ENCODE peak calls at places on chromosomes 13 and 19, in four cellular contexts. One of them, this sample, is unnamed.

GRCh38 chr19:13460045-13460444 is 46.2 kb downstream of the CACNA1A start:
- DNase-seq in stimulated activated effector memory CD8-positive, alpha-beta T cell treated with anti-CD3 and anti-CD28 coated beads, Interleukin-12 subunit alpha, Interleukin-12 subunit beta, amount 100 ng/mL, for 72 hours: no peak
- DNase-seq in aorta: no peak
- DNase-seq in T-helper 1 cell: no peak
- DNase-seq in this sample: no peak

GRCh38 chr19:53868892-53869804 is 1.5 kb downstream of the MYADM start:
- DNase-seq in stimulated activated effector memory CD8-positive, alpha-beta T cell treated with anti-CD3 and anti-CD28 coated beads, Interleukin-12 subunit alpha, Interleukin-12 subunit beta, amount 100 ng/mL, for 72 hours: peak; percentile 92
- DNase-seq in aorta: peak; percentile 97
- DNase-seq in T-helper 1 cell: peak; percentile 85
- DNase-seq in this sample: peak; percentile 89

GRCh38 chr13:44816701-44817684 is 172.3 kb downstream of the NUFIP1 start:
- DNase-seq in stimulated activated effector memory CD8-positive, alpha-beta T cell treated with anti-CD3 and anti-CD28 coated beads, Interleukin-12 subunit alpha, Interleukin-12 subunit beta, amount 100 ng/mL, for 72 hours: no peak
- DNase-seq in aorta: no peak
- DNase-seq in T-helper 1 cell: no peak
- DNase-seq in this sample: no peak

GRCh38 chr13:112056739-112057433 is 10.1 kb upstream of the SOX1 start:
- DNase-seq in stimulated activated effector memory CD8-positive, alpha-beta T cell treated with anti-CD3 and anti-CD28 coated beads, Interleukin-12 subunit alpha, Interleukin-12 subunit beta, amount 100 ng/mL, for 72 hours: no peak
- DNase-seq in aorta: no peak
- DNase-seq in T-helper 1 cell: no peak
- DNase-seq in this sample: no peak

GRCh38 chr13:30396434-30397075 is 25.7 kb upstream of the UBE2L5 start:
- DNase-seq in stimulated activated effector memory CD8-positive, alpha-beta T cell treated with anti-CD3 and anti-CD28 coated beads, Interleukin-12 subunit alpha, Interleukin-12 subunit beta, amount 100 ng/mL, for 72 hours: no peak
- DNase-seq in aorta: no peak
- DNase-seq in T-helper 1 cell: no peak
- DNase-seq in this sample: no peak

GRCh38 chr13:49690133-49690989 is 925 bp downstream of the EBPL start:
- DNase-seq in stimulated activated effector memory CD8-positive, alpha-beta T cell treated with anti-CD3 and anti-CD28 coated beads, Interleukin-12 subunit alpha, Interleukin-12 subunit beta, amount 100 ng/mL, for 72 hours: no peak
- DNase-seq in aorta: no peak
- DNase-seq in T-helper 1 cell: no peak
- DNase-seq in this sample: no peak

GRCh38 chr19:23978068-23978467 is 63.4 kb downstream of the ZNF726 start:
- DNase-seq in stimulated activated effector memory CD8-positive, alpha-beta T cell treated with anti-CD3 and anti-CD28 coated beads, Interleukin-12 subunit alpha, Interleukin-12 subunit beta, amount 100 ng/mL, for 72 hours: no peak
- DNase-seq in aorta: no peak
- DNase-seq in T-helper 1 cell: no peak
- DNase-seq in this sample: no peak

GRCh38 chr13:107462501-107462900 is 752.8 kb downstream of the LIG4 start:
- DNase-seq in stimulated activated effector memory CD8-positive, alpha-beta T cell treated with anti-CD3 and anti-CD28 coated beads, Interleukin-12 subunit alpha, Interleukin-12 subunit beta, amount 100 ng/mL, for 72 hours: no peak
- DNase-seq in aorta: no peak
- DNase-seq in T-helper 1 cell: no peak
- DNase-seq in this sample: no peak

GRCh38 chr13:54415753-54416366 is 1387.2 kb downstream of the OLFM4 start:
- DNase-seq in stimulated activated effector memory CD8-positive, alpha-beta T cell treated with anti-CD3 and anti-CD28 coated beads, Interleukin-12 subunit alpha, Interleukin-12 subunit beta, amount 100 ng/mL, for 72 hours: no peak
- DNase-seq in aorta: no peak
- DNase-seq in T-helper 1 cell: no peak
- DNase-seq in this sample: no peak

GRCh38 chr19:31066385-31066784 is 282.9 kb downstream of the TSHZ3 start:
- DNase-seq in stimulated activated effector memory CD8-positive, alpha-beta T cell treated with anti-CD3 and anti-CD28 coated beads, Interleukin-12 subunit alpha, Interleukin-12 subunit beta, amount 100 ng/mL, for 72 hours: no peak
- DNase-seq in aorta: no peak
- DNase-seq in T-helper 1 cell: no peak
- DNase-seq in this sample: no peak

GRCh38 chr19:52963229-52963760 is 614 bp upstream of the ZNF816 start:
- DNase-seq in stimulated activated effector memory CD8-positive, alpha-beta T cell treated with anti-CD3 and anti-CD28 coated beads, Interleukin-12 subunit alpha, Interleukin-12 subunit beta, amount 100 ng/mL, for 72 hours: no peak
- DNase-seq in aorta: no peak
- DNase-seq in T-helper 1 cell: no peak
- DNase-seq in this sample: no peak

GRCh38 chr13:109859898-109860297 is 73.5 kb upstream of the IRS2 start:
- DNase-seq in stimulated activated effector memory CD8-positive, alpha-beta T cell treated with anti-CD3 and anti-CD28 coated beads, Interleukin-12 subunit alpha, Interleukin-12 subunit beta, amount 100 ng/mL, for 72 hours: no peak
- DNase-seq in aorta: no peak
- DNase-seq in T-helper 1 cell: no peak
- DNase-seq in this sample: no peak

GRCh38 chr19:38974599-38975213 is 836 bp downstream of the FBXO17 start:
- DNase-seq in stimulated activated effector memory CD8-positive, alpha-beta T cell treated with anti-CD3 and anti-CD28 coated beads, Interleukin-12 subunit alpha, Interleukin-12 subunit beta, amount 100 ng/mL, for 72 hours: no peak
- DNase-seq in aorta: no peak
- DNase-seq in T-helper 1 cell: no peak
- DNase-seq in this sample: no peak

GRCh38 chr13:20446900-20447299 is 78.8 kb downstream of the CRYL1 start:
- DNase-seq in stimulated activated effector memory CD8-positive, alpha-beta T cell treated with anti-CD3 and anti-CD28 coated beads, Interleukin-12 subunit alpha, Interleukin-12 subunit beta, amount 100 ng/mL, for 72 hours: no peak
- DNase-seq in aorta: no peak
- DNase-seq in T-helper 1 cell: no peak
- DNase-seq in this sample: no peak

GRCh38 chr19:35318679-35319448 is 10.1 kb upstream of the CD22 start:
- DNase-seq in stimulated activated effector memory CD8-positive, alpha-beta T cell treated with anti-CD3 and anti-CD28 coated beads, Interleukin-12 subunit alpha, Interleukin-12 subunit beta, amount 100 ng/mL, for 72 hours: no peak
- DNase-seq in aorta: peak; percentile 82
- DNase-seq in T-helper 1 cell: no peak
- DNase-seq in this sample: peak; percentile 72

GRCh38 chr19:45400192-45400591 is 4.7 kb downstream of the PPP1R13L start:
- DNase-seq in stimulated activated effector memory CD8-positive, alpha-beta T cell treated with anti-CD3 and anti-CD28 coated beads, Interleukin-12 subunit alpha, Interleukin-12 subunit beta, amount 100 ng/mL, for 72 hours: no peak
- DNase-seq in aorta: no peak
- DNase-seq in T-helper 1 cell: no peak
- DNase-seq in this sample: no peak

GRCh38 chr19:32448026-32448425 is 42.5 kb downstream of the DPY19L3 start:
- DNase-seq in stimulated activated effector memory CD8-positive, alpha-beta T cell treated with anti-CD3 and anti-CD28 coated beads, Interleukin-12 subunit alpha, Interleukin-12 subunit beta, amount 100 ng/mL, for 72 hours: no peak
- DNase-seq in aorta: no peak
- DNase-seq in T-helper 1 cell: no peak
- DNase-seq in this sample: no peak

GRCh38 chr19:54415208-54415900 is at the start of gene TTYH1:
- DNase-seq in stimulated activated effector memory CD8-positive, alpha-beta T cell treated with anti-CD3 and anti-CD28 coated beads, Interleukin-12 subunit alpha, Interleukin-12 subunit beta, amount 100 ng/mL, for 72 hours: no peak
- DNase-seq in aorta: no peak
- DNase-seq in T-helper 1 cell: no peak
- DNase-seq in this sample: no peak

GRCh38 chr13:113337976-113338375 is 26.0 kb downstream of the GRTP1 start:
- DNase-seq in stimulated activated effector memory CD8-positive, alpha-beta T cell treated with anti-CD3 and anti-CD28 coated beads, Interleukin-12 subunit alpha, Interleukin-12 subunit beta, amount 100 ng/mL, for 72 hours: no peak
- DNase-seq in aorta: peak; percentile 69
- DNase-seq in T-helper 1 cell: no peak
- DNase-seq in this sample: no peak

GRCh38 chr13:59710995-59711701 is 452.6 kb downstream of the DIAPH3 start:
- DNase-seq in stimulated activated effector memory CD8-positive, alpha-beta T cell treated with anti-CD3 and anti-CD28 coated beads, Interleukin-12 subunit alpha, Interleukin-12 subunit beta, amount 100 ng/mL, for 72 hours: no peak
- DNase-seq in aorta: no peak
- DNase-seq in T-helper 1 cell: no peak
- DNase-seq in this sample: no peak

GRCh38 chr19:40702337-40703012 is 12.0 kb upstream of the NUMBL start:
- DNase-seq in stimulated activated effector memory CD8-positive, alpha-beta T cell treated with anti-CD3 and anti-CD28 coated beads, Interleukin-12 subunit alpha, Interleukin-12 subunit beta, amount 100 ng/mL, for 72 hours: no peak
- DNase-seq in aorta: no peak
- DNase-seq in T-helper 1 cell: no peak
- DNase-seq in this sample: no peak

GRCh38 chr19:35300340-35300649 is 8.3 kb downstream of the MAG start:
- DNase-seq in stimulated activated effector memory CD8-positive, alpha-beta T cell treated with anti-CD3 and anti-CD28 coated beads, Interleukin-12 subunit alpha, Interleukin-12 subunit beta, amount 100 ng/mL, for 72 hours: no peak
- DNase-seq in aorta: no peak
- DNase-seq in T-helper 1 cell: no peak
- DNase-seq in this sample: no peak

GRCh38 chr13:45055902-45056648 is 64.2 kb upstream of the GTF2F2 start:
- DNase-seq in stimulated activated effector memory CD8-positive, alpha-beta T cell treated with anti-CD3 and anti-CD28 coated beads, Interleukin-12 subunit alpha, Interleukin-12 subunit beta, amount 100 ng/mL, for 72 hours: no peak
- DNase-seq in aorta: no peak
- DNase-seq in T-helper 1 cell: no peak
- DNase-seq in this sample: no peak

GRCh38 chr19:35723671-35724070 is 5.9 kb downstream of the KMT2B start:
- DNase-seq in stimulated activated effector memory CD8-positive, alpha-beta T cell treated with anti-CD3 and anti-CD28 coated beads, Interleukin-12 subunit alpha, Interleukin-12 subunit beta, amount 100 ng/mL, for 72 hours: no peak
- DNase-seq in aorta: no peak
- DNase-seq in T-helper 1 cell: no peak
- DNase-seq in this sample: no peak

GRCh38 chr19:387777-388176 is 21.2 kb downstream of the C2CD4C start:
- DNase-seq in stimulated activated effector memory CD8-positive, alpha-beta T cell treated with anti-CD3 and anti-CD28 coated beads, Interleukin-12 subunit alpha, Interleukin-12 subunit beta, amount 100 ng/mL, for 72 hours: no peak
- DNase-seq in aorta: no peak
- DNase-seq in T-helper 1 cell: no peak
- DNase-seq in this sample: no peak

GRCh38 chr13:98411617-98412310 is 165.1 kb downstream of the STK24 start:
- DNase-seq in stimulated activated effector memory CD8-positive, alpha-beta T cell treated with anti-CD3 and anti-CD28 coated beads, Interleukin-12 subunit alpha, Interleukin-12 subunit beta, amount 100 ng/mL, for 72 hours: no peak
- DNase-seq in aorta: no peak
- DNase-seq in T-helper 1 cell: no peak
- DNase-seq in this sample: no peak

GRCh38 chr13:23447927-23448326 is 14.4 kb upstream of the SACS start:
- DNase-seq in stimulated activated effector memory CD8-positive, alpha-beta T cell treated with anti-CD3 and anti-CD28 coated beads, Interleukin-12 subunit alpha, Interleukin-12 subunit beta, amount 100 ng/mL, for 72 hours: no peak
- DNase-seq in aorta: no peak
- DNase-seq in T-helper 1 cell: no peak
- DNase-seq in this sample: no peak

GRCh38 chr19:48060381-48060780 is 16.5 kb upstream of the CABP5 start:
- DNase-seq in stimulated activated effector memory CD8-positive, alpha-beta T cell treated with anti-CD3 and anti-CD28 coated beads, Interleukin-12 subunit alpha, Interleukin-12 subunit beta, amount 100 ng/mL, for 72 hours: no peak
- DNase-seq in aorta: peak; percentile 3
- DNase-seq in T-helper 1 cell: no peak
- DNase-seq in this sample: no peak

GRCh38 chr19:2770055-2771013 is 12.7 kb downstream of the SGTA start:
- DNase-seq in stimulated activated effector memory CD8-positive, alpha-beta T cell treated with anti-CD3 and anti-CD28 coated beads, Interleukin-12 subunit alpha, Interleukin-12 subunit beta, amount 100 ng/mL, for 72 hours: no peak
- DNase-seq in aorta: no peak
- DNase-seq in T-helper 1 cell: no peak
- DNase-seq in this sample: peak; percentile 44

GRCh38 chr19:46296722-46297431 is at the start of gene HIF3A:
- DNase-seq in stimulated activated effector memory CD8-positive, alpha-beta T cell treated with anti-CD3 and anti-CD28 coated beads, Interleukin-12 subunit alpha, Interleukin-12 subunit beta, amount 100 ng/mL, for 72 hours: no peak
- DNase-seq in aorta: peak; percentile 84
- DNase-seq in T-helper 1 cell: no peak
- DNase-seq in this sample: no peak

GRCh38 chr19:39970424-39970673 is 616 bp upstream of the PSMC4 start:
- DNase-seq in stimulated activated effector memory CD8-positive, alpha-beta T cell treated with anti-CD3 and anti-CD28 coated beads, Interleukin-12 subunit alpha, Interleukin-12 subunit beta, amount 100 ng/mL, for 72 hours: no peak
- DNase-seq in aorta: no peak
- DNase-seq in T-helper 1 cell: no peak
- DNase-seq in this sample: no peak

GRCh38 chr19:10961073-10961762 is 388 bp downstream of the SMARCA4 start:
- DNase-seq in stimulated activated effector memory CD8-positive, alpha-beta T cell treated with anti-CD3 and anti-CD28 coated beads, Interleukin-12 subunit alpha, Interleukin-12 subunit beta, amount 100 ng/mL, for 72 hours: peak; percentile 72
- DNase-seq in aorta: peak; percentile 83
- DNase-seq in T-helper 1 cell: no peak
- DNase-seq in this sample: peak; percentile 67

GRCh38 chr13:47901451-47901850 is 99.6 kb downstream of the SUCLA2 start:
- DNase-seq in stimulated activated effector memory CD8-positive, alpha-beta T cell treated with anti-CD3 and anti-CD28 coated beads, Interleukin-12 subunit alpha, Interleukin-12 subunit beta, amount 100 ng/mL, for 72 hours: no peak
- DNase-seq in aorta: no peak
- DNase-seq in T-helper 1 cell: no peak
- DNase-seq in this sample: no peak

GRCh38 chr13:44397766-44398223 is 24.2 kb downstream of the SERP2 start:
- DNase-seq in stimulated activated effector memory CD8-positive, alpha-beta T cell treated with anti-CD3 and anti-CD28 coated beads, Interleukin-12 subunit alpha, Interleukin-12 subunit beta, amount 100 ng/mL, for 72 hours: no peak
- DNase-seq in aorta: peak; percentile 42
- DNase-seq in T-helper 1 cell: no peak
- DNase-seq in this sample: no peak

GRCh38 chr13:59447846-59448620 is 715.7 kb downstream of the DIAPH3 start:
- DNase-seq in stimulated activated effector memory CD8-positive, alpha-beta T cell treated with anti-CD3 and anti-CD28 coated beads, Interleukin-12 subunit alpha, Interleukin-12 subunit beta, amount 100 ng/mL, for 72 hours: no peak
- DNase-seq in aorta: no peak
- DNase-seq in T-helper 1 cell: no peak
- DNase-seq in this sample: no peak

GRCh38 chr13:61415749-61416148 is at the start of gene PCDH20:
- DNase-seq in stimulated activated effector memory CD8-positive, alpha-beta T cell treated with anti-CD3 and anti-CD28 coated beads, Interleukin-12 subunit alpha, Interleukin-12 subunit beta, amount 100 ng/mL, for 72 hours: no peak
- DNase-seq in aorta: no peak
- DNase-seq in T-helper 1 cell: no peak
- DNase-seq in this sample: no peak

This sample was measured in psoas muscle.